ENCODE peak calls at places on chromosome 22, in four cellular contexts. L is H9, X is H1, F is mesendoderm. K is an unnamed sample. For H3K79me2, the result is how much of the 10 kb centered on the place peaks cover.

GRCh38 chr22:38471237-38471636 is 3.3 kb downstream of the KDELR3 start:
- DNase-seq in L (peak), X (no peak), F (no peak), K (no peak)

GRCh38 chr22:16717699-16718558 is 107.3 kb downstream of the XKR3 start:
- DNase-seq in L (no peak), X (no peak), F (no peak), K (peak)

GRCh38 chr22:21444701-21445436 is 22.3 kb upstream of the TMEM191C start:
- DNase-seq in L (peak), X (peak), F (no peak), K (peak)

GRCh38 chr22:24503137-24503850 is 8.2 kb downstream of the UPB1 start:
- DNase-seq in L (peak), X (peak), F (peak), K (peak)

GRCh38 chr22:17121235-17122195 is at the start of gene TMEM121B:
- DNase-seq in L (peak), X (peak), F (peak), K (no peak)

GRCh38 chr22:48719978-48720661 is 1107.6 kb downstream of the BRD1 start:
- DNase-seq in L (peak), X (peak), F (peak), K (no peak)

GRCh38 chr22:49763138-49763537 is 64.5 kb downstream of the BRD1 start:
- DNase-seq in L (no peak), X (no peak), F (no peak), K (no peak)

GRCh38 chr22:37205046-37205445 is 7.2 kb downstream of the SSTR3 start:
- DNase-seq in L (no peak), X (no peak), F (no peak), K (no peak)

GRCh38 chr22:49331223-49331815 is 496.4 kb downstream of the BRD1 start:
- DNase-seq in L (no peak), X (peak), F (no peak), K (no peak)

GRCh38 chr22:39997939-39998726 is 3.4 kb downstream of the FAM83F start:
- DNase-seq in L (peak), X (peak), F (peak), K (peak)

GRCh38 chr22:19576460-19577421 is 52.5 kb upstream of the CLDN5 start:
- DNase-seq in L (peak), X (no peak), F (peak), K (peak)

GRCh38 chr22:49011769-49012598 is 815.7 kb downstream of the BRD1 start:
- DNase-seq in L (peak), X (peak), F (peak), K (no peak)

GRCh38 chr22:18156878-18157713 is 7.1 kb downstream of the USP18 start:
- DNase-seq in L (peak), X (peak), F (peak), K (peak)

GRCh38 chr22:19167106-19167869 is 11.2 kb downstream of the SLC25A1 start:
- DNase-seq in L (no peak), X (no peak), F (no peak), K (no peak)

GRCh38 chr22:27310966-27311665 is 490.4 kb downstream of the MN1 start:
- DNase-seq in L (no peak), X (peak), F (peak), K (no peak)

GRCh38 chr22:27585141-27585540 is 216.4 kb downstream of the MN1 start:
- DNase-seq in L (no peak), X (no peak), F (peak), K (no peak)

DNA sequence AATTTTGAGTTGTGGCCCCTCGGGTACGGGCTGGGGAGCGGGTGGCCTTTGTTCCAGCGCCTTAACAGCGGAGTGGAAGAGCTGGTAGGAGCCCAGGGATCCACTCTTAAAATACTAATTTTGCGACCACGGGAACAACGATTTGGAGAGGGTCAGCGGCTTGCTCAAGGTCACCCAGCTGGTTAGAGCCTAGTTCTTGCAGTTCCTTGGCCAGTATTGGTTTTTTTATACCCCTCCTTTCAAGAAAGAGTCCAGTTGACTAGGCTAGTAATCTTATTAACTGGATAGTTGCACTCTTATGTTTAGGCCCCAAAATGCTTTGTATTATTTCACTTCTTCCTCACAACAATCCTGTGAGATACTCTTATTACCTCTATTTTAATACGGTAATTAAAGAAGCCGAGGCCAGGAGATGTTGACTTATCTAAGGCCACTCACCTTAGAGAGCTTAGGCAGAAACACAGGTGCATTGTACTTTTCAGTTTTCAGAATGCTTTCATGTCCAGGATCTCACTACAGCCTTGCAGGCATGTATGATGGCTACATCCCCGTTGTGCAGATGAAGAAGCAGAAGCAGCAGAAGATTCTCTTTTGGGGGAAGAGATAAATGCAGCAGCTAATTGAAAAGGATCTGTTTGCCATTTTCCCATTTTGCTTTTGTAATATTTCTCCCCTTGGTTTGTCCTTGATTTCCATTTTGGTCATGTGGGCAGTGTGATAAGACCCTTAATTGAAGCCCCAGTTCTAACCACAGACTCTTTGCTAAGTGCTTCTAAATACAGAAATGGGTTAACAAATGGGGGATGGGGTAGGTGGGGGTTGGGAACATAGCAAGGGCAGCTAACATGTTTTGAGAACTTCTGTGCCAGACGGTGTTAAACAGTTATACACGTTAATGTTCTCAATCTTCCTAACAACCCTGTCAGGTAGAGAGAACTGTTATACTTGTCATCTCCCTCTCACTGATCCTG is 1.4 kb downstream of the SREBF2 start:
- DNase-seq in L (no peak), X (no peak), F (no peak), K (no peak)
- H3K79me2 ChIP-seq in L (under half), X (under half), F (under half), K (under half)

GRCh38 chr22:43207386-43207785 is 20.5 kb upstream of the TTLL12 start:
- DNase-seq in L (no peak), X (no peak), F (no peak), K (no peak)
- H2BK5ac ChIP-seq in L (no peak), X (no peak), F (no peak), K (no peak)

GRCh38 chr22:43859176-43859575 is 3.1 kb downstream of the SULT4A1 start:
- DNase-seq in L (no peak), X (no peak), F (no peak), K (no peak)

GRCh38 chr22:43859621-43860020 is 2.7 kb downstream of the SULT4A1 start:
- DNase-seq in L (peak), X (no peak), F (no peak), K (no peak)

GRCh38 chr22:43855431-43855830 is 6.9 kb downstream of the SULT4A1 start:
- DNase-seq in L (peak), X (no peak), F (no peak), K (no peak)

GRCh38 chr22:43858156-43858895 is 4.0 kb downstream of the SULT4A1 start:
- DNase-seq in L (peak), X (no peak), F (no peak), K (no peak)

GRCh38 chr22:43857367-43857766 is 4.9 kb downstream of the SULT4A1 start:
- DNase-seq in L (no peak), X (no peak), F (no peak), K (no peak)
- H3K79me2 ChIP-seq in L (under half), X (under half), F (under half), K (under half)

GRCh38 chr22:30919973-30920372 is 48.6 kb downstream of the MORC2 start:
- DNase-seq in L (no peak), X (no peak), F (no peak), K (no peak)
- H2BK5ac ChIP-seq in L (no peak), X (no peak), F (no peak), K (no peak)

DNA sequence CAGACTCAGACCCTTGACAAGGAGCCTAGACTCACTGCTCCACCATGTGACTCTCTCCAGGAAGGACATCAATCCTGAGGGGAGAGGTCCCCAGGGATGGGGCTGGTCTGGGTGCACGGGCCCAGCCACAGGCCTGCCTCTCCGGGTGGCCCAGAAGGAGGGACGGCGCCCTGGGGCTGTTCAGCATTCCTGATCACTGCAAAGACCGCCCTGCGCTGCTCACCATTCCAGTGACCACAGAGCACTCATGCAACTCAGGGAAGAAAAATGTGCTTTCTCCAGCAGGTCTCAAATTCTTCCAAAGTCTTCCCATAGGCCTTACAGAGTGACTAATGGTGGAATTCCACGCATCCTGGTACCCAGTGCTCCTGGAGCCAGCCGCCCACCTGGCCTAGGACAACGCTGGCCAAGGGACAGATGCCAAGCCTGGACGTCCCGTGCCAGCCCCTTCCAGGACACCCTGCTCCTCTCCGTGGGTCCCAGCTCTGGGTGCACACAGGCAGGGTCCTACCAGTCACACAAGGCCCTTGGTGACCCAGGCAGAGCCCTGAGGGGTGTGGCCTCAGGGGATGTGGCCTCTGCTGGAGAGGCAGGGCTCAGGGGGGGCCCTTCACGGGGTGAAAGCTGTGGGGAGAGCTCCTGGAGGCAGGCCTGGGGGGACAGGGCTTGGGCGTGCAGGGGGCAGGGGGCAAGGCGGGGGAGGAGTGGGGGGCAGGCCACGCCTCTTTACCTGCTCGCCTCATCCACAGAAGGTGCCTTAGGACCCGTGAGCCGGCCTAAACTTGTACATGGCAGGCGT is 178.8 kb downstream of the IGLL1 start:
- DNase-seq in L (no peak), X (no peak), F (peak), K (peak)
- H3K79me2 ChIP-seq in L (under half), X (under half), F (under half), K (under half)

GRCh38 chr22:29269731-29270474 is 1.8 kb downstream of the EWSR1 start:
- DNase-seq in L (no peak), X (no peak), F (peak), K (no peak)
- H2BK5ac ChIP-seq in L (no peak), X (peak), F (no peak), K (no peak)

GRCh38 chr22:22463855-22464540 is 44.5 kb downstream of the ZNF280B start:
- DNase-seq in L (peak), X (peak), F (peak), K (peak)
- H3K79me2 ChIP-seq in L (under half), X (under half), F (under half), K (under half)

DNA sequence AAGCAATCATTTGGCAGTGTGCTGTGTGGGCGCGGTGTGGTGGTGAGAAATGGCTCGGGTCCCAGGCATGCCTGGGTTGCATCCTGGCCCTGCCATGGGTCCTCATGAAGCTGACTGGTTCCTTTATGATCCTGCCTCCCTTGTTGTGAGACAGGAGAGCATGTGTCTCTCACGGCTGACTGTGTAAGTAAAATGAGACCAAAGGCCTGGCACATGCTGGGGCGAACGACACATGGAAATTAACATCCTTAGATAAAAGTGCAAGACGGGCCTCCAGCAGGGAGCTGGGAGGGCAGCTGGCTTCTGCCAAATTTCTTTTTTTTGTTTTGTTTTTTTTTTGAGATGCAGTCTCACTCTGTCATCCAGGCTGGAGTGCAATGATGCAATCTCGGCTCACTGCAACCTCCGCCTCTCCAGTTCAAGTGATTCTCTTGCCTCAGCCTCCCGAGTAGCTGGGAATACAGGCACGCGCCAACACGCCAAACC is 9.4 kb upstream of the FBLN1 start:
- DNase-seq in L (no peak), X (no peak), F (peak), K (peak)
- H2BK5ac ChIP-seq in L (no peak), X (no peak), F (peak), K (peak)